ENCODE peak calls at places on chromosomes 5 and 9, in eight cellular contexts. One of them, this sample, is unnamed.

GRCh38 chr9:72313507-72313906 is 51.5 kb downstream of the ZFAND5 start:
- DNase-seq in prostate gland: no peak
- DNase-seq in Panc1: no peak
- DNase-seq in spleen: no peak
- DNase-seq in breast epithelium: no peak
- DNase-seq in transverse colon: no peak
- DNase-seq in HCT116: no peak
- DNase-seq in endothelial cell of umbilical vein: no peak
- DNase-seq in this sample: no peak

GRCh38 chr5:133938039-133938821 is 30.2 kb downstream of the C5orf15 start:
- DNase-seq in spleen: no peak
- DNase-seq in HCT116: no peak
- DNase-seq in transverse colon: no peak
- DNase-seq in breast epithelium: no peak
- DNase-seq in endothelial cell of umbilical vein: no peak
- DNase-seq in Panc1: no peak
- DNase-seq in prostate gland: no peak
- DNase-seq in this sample: no peak

GRCh38 chr9:107243757-107244156 is 39.3 kb upstream of the RAD23B start:
- DNase-seq in transverse colon: peak; percentile 65
- DNase-seq in spleen: no peak
- DNase-seq in endothelial cell of umbilical vein: no peak
- DNase-seq in prostate gland: peak; percentile 78
- DNase-seq in Panc1: no peak
- DNase-seq in HCT116: peak; percentile 99
- DNase-seq in breast epithelium: peak; percentile 50
- DNase-seq in this sample: no peak

GRCh38 chr5:55694152-55694830 is 17.8 kb downstream of the SLC38A9 start:
- DNase-seq in endothelial cell of umbilical vein: peak; percentile 15
- DNase-seq in Panc1: no peak
- DNase-seq in spleen: no peak
- DNase-seq in prostate gland: no peak
- DNase-seq in HCT116: peak; percentile 48
- DNase-seq in transverse colon: no peak
- DNase-seq in breast epithelium: no peak
- DNase-seq in this sample: no peak

GRCh38 chr5:82019342-82020138 is 47.7 kb downstream of the ATG10 start:
- DNase-seq in transverse colon: no peak
- DNase-seq in breast epithelium: no peak
- DNase-seq in spleen: no peak
- DNase-seq in HCT116: no peak
- DNase-seq in prostate gland: peak; percentile 10
- DNase-seq in Panc1: no peak
- DNase-seq in endothelial cell of umbilical vein: no peak
- DNase-seq in this sample: no peak

GRCh38 chr5:62354028-62354874 is 48.2 kb downstream of the KIF2A start:
- DNase-seq in prostate gland: peak; percentile 57
- DNase-seq in breast epithelium: no peak
- DNase-seq in spleen: no peak
- DNase-seq in HCT116: peak; percentile 31
- DNase-seq in transverse colon: no peak
- DNase-seq in endothelial cell of umbilical vein: peak; percentile 76
- DNase-seq in Panc1: peak; percentile 17
- DNase-seq in this sample: no peak

GRCh38 chr5:15003511-15003920 is 131.9 kb upstream of the ANKH start:
- DNase-seq in endothelial cell of umbilical vein: peak; percentile 82
- DNase-seq in spleen: no peak
- DNase-seq in breast epithelium: peak; percentile 67
- DNase-seq in prostate gland: peak; percentile 74
- DNase-seq in transverse colon: peak; percentile 58
- DNase-seq in HCT116: peak; percentile 46
- DNase-seq in Panc1: peak; percentile 82
- DNase-seq in this sample: peak; percentile 45

GRCh38 chr5:71703941-71704340 is 15.1 kb upstream of the CARTPT start:
- DNase-seq in endothelial cell of umbilical vein: no peak
- DNase-seq in HCT116: no peak
- DNase-seq in Panc1: no peak
- DNase-seq in spleen: no peak
- DNase-seq in transverse colon: no peak
- DNase-seq in prostate gland: no peak
- DNase-seq in breast epithelium: no peak
- DNase-seq in this sample: no peak

GRCh38 chr5:75509956-75510355 is 1.5 kb downstream of the CERT1 start:
- DNase-seq in Panc1: no peak
- DNase-seq in prostate gland: peak; percentile 11
- DNase-seq in HCT116: no peak
- DNase-seq in spleen: no peak
- DNase-seq in breast epithelium: no peak
- DNase-seq in transverse colon: no peak
- DNase-seq in endothelial cell of umbilical vein: peak; percentile 60
- DNase-seq in this sample: peak; percentile 60

GRCh38 chr5:61020415-61020814 is 75.4 kb downstream of the NDUFAF2 start:
- DNase-seq in prostate gland: no peak
- DNase-seq in Panc1: no peak
- DNase-seq in spleen: no peak
- DNase-seq in transverse colon: no peak
- DNase-seq in breast epithelium: no peak
- DNase-seq in HCT116: no peak
- DNase-seq in endothelial cell of umbilical vein: no peak
- DNase-seq in this sample: no peak

GRCh38 chr9:76717611-76718010 is 46.6 kb upstream of the PCA3 start:
- DNase-seq in endothelial cell of umbilical vein: peak; percentile 77
- DNase-seq in Panc1: no peak
- DNase-seq in transverse colon: no peak
- DNase-seq in spleen: no peak
- DNase-seq in HCT116: no peak
- DNase-seq in prostate gland: no peak
- DNase-seq in breast epithelium: no peak
- DNase-seq in this sample: no peak

GRCh38 chr9:36827593-36827992 is 206.5 kb downstream of the PAX5 start:
- DNase-seq in transverse colon: no peak
- DNase-seq in prostate gland: no peak
- DNase-seq in spleen: peak; percentile 40
- DNase-seq in breast epithelium: no peak
- DNase-seq in endothelial cell of umbilical vein: no peak
- DNase-seq in Panc1: no peak
- DNase-seq in HCT116: no peak
- DNase-seq in this sample: no peak

GRCh38 chr5:21931076-21931475 is 922.1 kb downstream of the CDH12 start:
- DNase-seq in HCT116: no peak
- DNase-seq in Panc1: no peak
- DNase-seq in spleen: no peak
- DNase-seq in breast epithelium: no peak
- DNase-seq in prostate gland: no peak
- DNase-seq in transverse colon: no peak
- DNase-seq in endothelial cell of umbilical vein: no peak
- DNase-seq in this sample: no peak

GRCh38 chr5:5522336-5522735 is 99.9 kb downstream of the ICE1 start:
- DNase-seq in spleen: no peak
- DNase-seq in HCT116: no peak
- DNase-seq in transverse colon: no peak
- DNase-seq in endothelial cell of umbilical vein: no peak
- DNase-seq in breast epithelium: no peak
- DNase-seq in prostate gland: no peak
- DNase-seq in Panc1: no peak
- DNase-seq in this sample: no peak

GRCh38 chr9:72029986-72030385 is 30.4 kb downstream of the C9orf57 start:
- DNase-seq in Panc1: no peak
- DNase-seq in HCT116: no peak
- DNase-seq in prostate gland: no peak
- DNase-seq in endothelial cell of umbilical vein: no peak
- DNase-seq in spleen: no peak
- DNase-seq in breast epithelium: no peak
- DNase-seq in transverse colon: no peak
- DNase-seq in this sample: no peak

GRCh38 chr5:167918492-167919267 is 372.8 kb upstream of the WWC1 start:
- DNase-seq in endothelial cell of umbilical vein: no peak
- DNase-seq in HCT116: no peak
- DNase-seq in transverse colon: no peak
- DNase-seq in breast epithelium: no peak
- DNase-seq in spleen: no peak
- DNase-seq in Panc1: no peak
- DNase-seq in prostate gland: no peak
- DNase-seq in this sample: no peak

GRCh38 chr5:35618791-35619190 is 1.1 kb downstream of the SPEF2 start:
- DNase-seq in Panc1: no peak
- DNase-seq in spleen: no peak
- DNase-seq in HCT116: no peak
- DNase-seq in prostate gland: no peak
- DNase-seq in transverse colon: no peak
- DNase-seq in breast epithelium: no peak
- DNase-seq in endothelial cell of umbilical vein: no peak
- DNase-seq in this sample: no peak

GRCh38 chr9:71120439-71121247 is 778 bp downstream of the TRPM3 start:
- DNase-seq in transverse colon: no peak
- DNase-seq in spleen: no peak
- DNase-seq in endothelial cell of umbilical vein: no peak
- DNase-seq in HCT116: no peak
- DNase-seq in breast epithelium: no peak
- DNase-seq in Panc1: no peak
- DNase-seq in prostate gland: no peak
- DNase-seq in this sample: no peak

GRCh38 chr5:100517301-100517974 is 17.7 kb upstream of the FAM174A start:
- DNase-seq in transverse colon: peak; percentile 63
- DNase-seq in Panc1: no peak
- DNase-seq in endothelial cell of umbilical vein: no peak
- DNase-seq in HCT116: no peak
- DNase-seq in breast epithelium: peak; percentile 34
- DNase-seq in spleen: no peak
- DNase-seq in prostate gland: no peak
- DNase-seq in this sample: no peak

GRCh38 chr5:116750626-116751188 is 176.1 kb upstream of the SEMA6A start:
- DNase-seq in breast epithelium: no peak
- DNase-seq in prostate gland: no peak
- DNase-seq in HCT116: no peak
- DNase-seq in spleen: no peak
- DNase-seq in endothelial cell of umbilical vein: no peak
- DNase-seq in Panc1: no peak
- DNase-seq in transverse colon: no peak
- DNase-seq in this sample: no peak

GRCh38 chr9:117587263-117587662 is 116.9 kb upstream of the TLR4 start:
- DNase-seq in transverse colon: no peak
- DNase-seq in Panc1: no peak
- DNase-seq in spleen: no peak
- DNase-seq in HCT116: no peak
- DNase-seq in prostate gland: no peak
- DNase-seq in endothelial cell of umbilical vein: no peak
- DNase-seq in breast epithelium: no peak
- DNase-seq in this sample: no peak

GRCh38 chr9:98332405-98332831 is 77.0 kb upstream of the TBC1D2 start:
- DNase-seq in spleen: no peak
- DNase-seq in breast epithelium: no peak
- DNase-seq in endothelial cell of umbilical vein: peak; percentile 88
- DNase-seq in prostate gland: no peak
- DNase-seq in transverse colon: no peak
- DNase-seq in Panc1: no peak
- DNase-seq in HCT116: no peak
- DNase-seq in this sample: no peak
- TF ChIP-seq POLR2AphosphoS5 in spleen: no peak
- TF ChIP-seq POLR2AphosphoS5 in breast epithelium: no peak
- TF ChIP-seq POLR2AphosphoS5 in endothelial cell of umbilical vein: peak; percentile 50
- TF ChIP-seq POLR2AphosphoS5 in prostate gland: no peak
- TF ChIP-seq POLR2AphosphoS5 in transverse colon: no peak
- TF ChIP-seq POLR2AphosphoS5 in Panc1: no peak
- TF ChIP-seq POLR2AphosphoS5 in HCT116: no peak
- TF ChIP-seq POLR2AphosphoS5 in this sample: peak; percentile 33

GRCh38 chr9:16721972-16722371 is 148.5 kb downstream of the BNC2 start:
- DNase-seq in breast epithelium: no peak
- DNase-seq in HCT116: no peak
- DNase-seq in Panc1: no peak
- DNase-seq in spleen: no peak
- DNase-seq in prostate gland: peak; percentile 14
- DNase-seq in endothelial cell of umbilical vein: peak; percentile 56
- DNase-seq in transverse colon: peak; percentile 38
- DNase-seq in this sample: peak; percentile 69
- TF ChIP-seq POLR2AphosphoS5 in breast epithelium: no peak
- TF ChIP-seq POLR2AphosphoS5 in HCT116: no peak
- TF ChIP-seq POLR2AphosphoS5 in Panc1: no peak
- TF ChIP-seq POLR2AphosphoS5 in spleen: no peak
- TF ChIP-seq POLR2AphosphoS5 in prostate gland: peak; percentile 23
- TF ChIP-seq POLR2AphosphoS5 in endothelial cell of umbilical vein: no peak
- TF ChIP-seq POLR2AphosphoS5 in transverse colon: peak; percentile 35
- TF ChIP-seq POLR2AphosphoS5 in this sample: peak; percentile 21

GRCh38 chr9:121541256-121541655 is 41.6 kb upstream of the GGTA1 start:
- DNase-seq in HCT116: no peak
- DNase-seq in endothelial cell of umbilical vein: no peak
- DNase-seq in prostate gland: no peak
- DNase-seq in breast epithelium: no peak
- DNase-seq in Panc1: no peak
- DNase-seq in spleen: no peak
- DNase-seq in transverse colon: no peak
- DNase-seq in this sample: no peak

GRCh38 chr9:121545148-121545874 is 45.7 kb upstream of the GGTA1 start:
- DNase-seq in HCT116: no peak
- DNase-seq in endothelial cell of umbilical vein: no peak
- DNase-seq in transverse colon: no peak
- DNase-seq in prostate gland: no peak
- DNase-seq in breast epithelium: no peak
- DNase-seq in spleen: no peak
- DNase-seq in Panc1: no peak
- DNase-seq in this sample: no peak

GRCh38 chr9:121550041-121550440 is 50.4 kb upstream of the GGTA1 start:
- DNase-seq in transverse colon: no peak
- DNase-seq in spleen: no peak
- DNase-seq in Panc1: no peak
- DNase-seq in breast epithelium: no peak
- DNase-seq in prostate gland: no peak
- DNase-seq in HCT116: no peak
- DNase-seq in endothelial cell of umbilical vein: no peak
- DNase-seq in this sample: no peak

GRCh38 chr9:121541945-121542344 is 42.3 kb upstream of the GGTA1 start:
- DNase-seq in Panc1: no peak
- DNase-seq in prostate gland: no peak
- DNase-seq in endothelial cell of umbilical vein: no peak
- DNase-seq in spleen: no peak
- DNase-seq in breast epithelium: no peak
- DNase-seq in HCT116: no peak
- DNase-seq in transverse colon: no peak
- DNase-seq in this sample: no peak

GRCh38 chr9:121545875-121546423 is 46.3 kb upstream of the GGTA1 start:
- DNase-seq in transverse colon: peak; percentile 93
- DNase-seq in spleen: peak; percentile 95
- DNase-seq in breast epithelium: peak; percentile 92
- DNase-seq in HCT116: peak; percentile 93
- DNase-seq in endothelial cell of umbilical vein: peak; percentile 91
- DNase-seq in prostate gland: peak; percentile 95
- DNase-seq in Panc1: peak; percentile 52
- DNase-seq in this sample: peak; percentile 96
- TF ChIP-seq POLR2AphosphoS5 in transverse colon: peak; percentile 26
- TF ChIP-seq POLR2AphosphoS5 in spleen: peak; percentile 74
- TF ChIP-seq POLR2AphosphoS5 in breast epithelium: peak; percentile 47
- TF ChIP-seq POLR2AphosphoS5 in HCT116: peak; percentile 60
- TF ChIP-seq POLR2AphosphoS5 in endothelial cell of umbilical vein: peak; percentile 35
- TF ChIP-seq POLR2AphosphoS5 in prostate gland: peak; percentile 80
- TF ChIP-seq POLR2AphosphoS5 in Panc1: no peak
- TF ChIP-seq POLR2AphosphoS5 in this sample: no peak

DNA sequence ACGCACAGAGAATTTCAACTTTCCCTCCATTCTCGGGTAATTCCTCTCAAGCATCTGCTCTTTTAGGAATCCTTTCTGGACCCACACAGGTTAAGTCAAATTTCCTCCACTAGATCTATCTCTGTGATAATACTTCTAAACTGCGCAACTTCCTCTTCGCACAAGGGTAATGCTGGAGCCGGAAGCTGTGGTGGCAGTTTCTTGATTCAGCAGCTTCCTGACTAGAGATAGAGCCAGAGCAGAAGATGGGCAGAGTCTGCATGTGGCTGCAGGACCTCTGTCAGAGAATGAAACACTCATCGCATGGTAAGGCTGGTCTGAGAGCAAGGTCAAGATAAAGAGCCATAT is 11.1 kb upstream of the CDC42SE2 start:
- DNase-seq in Panc1: no peak
- DNase-seq in prostate gland: no peak
- DNase-seq in transverse colon: peak; percentile 80
- DNase-seq in breast epithelium: peak; percentile 43
- DNase-seq in spleen: peak; percentile 93
- DNase-seq in HCT116: no peak
- DNase-seq in endothelial cell of umbilical vein: peak; percentile 30
- DNase-seq in this sample: peak; percentile 85
- TF ChIP-seq POLR2AphosphoS5 in Panc1: no peak
- TF ChIP-seq POLR2AphosphoS5 in prostate gland: no peak
- TF ChIP-seq POLR2AphosphoS5 in transverse colon: peak; percentile 78
- TF ChIP-seq POLR2AphosphoS5 in breast epithelium: peak; percentile 31
- TF ChIP-seq POLR2AphosphoS5 in spleen: peak; percentile 68
- TF ChIP-seq POLR2AphosphoS5 in HCT116: no peak
- TF ChIP-seq POLR2AphosphoS5 in endothelial cell of umbilical vein: no peak
- TF ChIP-seq POLR2AphosphoS5 in this sample: no peak